ENCODE peak calls at places on chromosomes 5 and 9, in ten cellular contexts. G, Z, U, O, E, L, V, D, N and W are unnamed samples.

GRCh38 chr5:18032744-18033143 is 398.5 kb downstream of the TAF11L14 start:
- DNase-seq in G (no peak), Z (no peak), U (no peak), O (no peak), E (no peak), L (no peak), V (no peak), D (no peak), N (no peak), W (no peak)

GRCh38 chr5:157303667-157304327 is 37.9 kb downstream of the CYFIP2 start:
- DNase-seq in G (no peak), Z (peak), U (no peak), O (no peak), E (no peak), L (no peak), V (peak), D (no peak), N (no peak), W (peak)

GRCh38 chr9:69180670-69181069 is 6.6 kb downstream of the TJP2 start:
- DNase-seq in G (no peak), Z (no peak), U (no peak), O (no peak), E (peak), L (no peak), V (peak), D (no peak), N (peak), W (no peak)

GRCh38 chr9:14198544-14199510 is 115.1 kb downstream of the NFIB start:
- DNase-seq in G (no peak), Z (peak), U (peak), O (no peak), E (no peak), L (peak), V (no peak), D (no peak), N (no peak), W (peak)

GRCh38 chr5:34578962-34579361 is 77.2 kb upstream of the RAI14 start:
- DNase-seq in G (no peak), Z (no peak), U (no peak), O (no peak), E (no peak), L (no peak), V (no peak), D (no peak), N (no peak), W (no peak)

GRCh38 chr9:124018731-124019697 is 7.4 kb downstream of the LHX2 start:
- DNase-seq in G (no peak), Z (no peak), U (no peak), O (no peak), E (no peak), L (no peak), V (no peak), D (no peak), N (no peak), W (no peak)

GRCh38 chr5:159091051-159091450 is 8.7 kb downstream of the EBF1 start:
- DNase-seq in G (no peak), Z (no peak), U (no peak), O (no peak), E (no peak), L (no peak), V (no peak), D (no peak), N (no peak), W (peak)

GRCh38 chr5:113215401-113216060 is 219.3 kb downstream of the TSSK1B start:
- DNase-seq in G (no peak), Z (peak), U (no peak), O (no peak), E (no peak), L (no peak), V (no peak), D (no peak), N (no peak), W (peak)

GRCh38 chr9:4530375-4530774 is 40.1 kb downstream of the SLC1A1 start:
- DNase-seq in G (no peak), Z (no peak), U (no peak), O (no peak), E (peak), L (no peak), V (no peak), D (no peak), N (no peak), W (no peak)

GRCh38 chr9:86405926-86406325 is 51.7 kb upstream of the TUT7 start:
- DNase-seq in G (no peak), Z (no peak), U (no peak), O (no peak), E (peak), L (no peak), V (peak), D (no peak), N (peak), W (no peak)

GRCh38 chr5:14581891-14582796 is 552 bp downstream of the OTULINL start:
- DNase-seq in G (peak), Z (peak), U (no peak), O (peak), E (peak), L (no peak), V (peak), D (peak), N (peak), W (peak)

GRCh38 chr9:88388203-88388885 is at the start of gene SPIN1:
- DNase-seq in G (peak), Z (peak), U (peak), O (peak), E (peak), L (peak), V (peak), D (peak), N (peak), W (peak)

GRCh38 chr5:154202379-154203260 is 12.1 kb downstream of the GALNT10 start:
- DNase-seq in G (no peak), Z (no peak), U (peak), O (peak), E (no peak), L (no peak), V (peak), D (no peak), N (no peak), W (no peak)

GRCh38 chr5:73808916-73809315 is 182.9 kb downstream of the ARHGEF28 start:
- DNase-seq in G (no peak), Z (no peak), U (no peak), O (no peak), E (no peak), L (no peak), V (no peak), D (no peak), N (no peak), W (no peak)

GRCh38 chr5:135891280-135891679 is 4.4 kb downstream of the IL9 start:
- DNase-seq in G (no peak), Z (no peak), U (no peak), O (no peak), E (no peak), L (no peak), V (no peak), D (no peak), N (no peak), W (no peak)

GRCh38 chr5:171946382-171946781 is 60.1 kb downstream of the FBXW11 start:
- DNase-seq in G (no peak), Z (no peak), U (no peak), O (no peak), E (no peak), L (no peak), V (no peak), D (no peak), N (no peak), W (no peak)

GRCh38 chr9:91256235-91256634 is 105.5 kb downstream of the AUH start:
- DNase-seq in G (no peak), Z (no peak), U (no peak), O (no peak), E (no peak), L (peak), V (no peak), D (no peak), N (no peak), W (no peak)